ENCODE peak calls at places on chromosomes 4 and X, in five cellular contexts. V, K, F, W and U are unnamed samples.
A peak's percentile ranks its signal among the peaks of the same experiment; 100 is the strongest.

GRCh38 chr4:126794363-126794762 is 838.4 kb upstream of the INTU start:
- DNase-seq in V (no peak), K (peak; percentile 28), F (no peak), W (no peak), U (no peak)

GRCh38 chr4:156190606-156191005 is 236.9 kb upstream of the CTSO start:
- DNase-seq in V (no peak), K (peak; percentile 52), F (no peak), W (no peak), U (no peak)

GRCh38 chr4:130468340-130468739 is 1372.4 kb downstream of the C4orf33 start:
- DNase-seq in V (no peak), K (no peak), F (no peak), W (no peak), U (no peak)

GRCh38 chrX:149881081-149881711 is at the start of gene MAGEA8:
- DNase-seq in V (no peak), K (no peak), F (peak; percentile 61), W (no peak), U (no peak)

GRCh38 chr4:105022811-105023667 is 123.6 kb upstream of the TET2 start:
- DNase-seq in V (no peak), K (no peak), F (no peak), W (no peak), U (no peak)

GRCh38 chr4:11051181-11051580 is 366.6 kb upstream of the CLNK start:
- DNase-seq in V (no peak), K (no peak), F (no peak), W (no peak), U (no peak)

GRCh38 chr4:56995525-56995924 is 16.8 kb downstream of the POLR2B start:
- DNase-seq in V (peak; percentile 27), K (peak; percentile 94), F (no peak), W (peak; percentile 73), U (peak; percentile 26)

GRCh38 chr4:5206391-5206790 is 155.1 kb downstream of the STK32B start:
- DNase-seq in V (peak; percentile 21), K (peak; percentile 91), F (no peak), W (no peak), U (peak; percentile 21)

GRCh38 chrX:155094468-155095061 is 23.3 kb downstream of the BRCC3 start:
- DNase-seq in V (no peak), K (peak; percentile 49), F (no peak), W (no peak), U (no peak)

GRCh38 chrX:68929332-68930150 is 100.7 kb downstream of the EFNB1 start:
- DNase-seq in V (no peak), K (peak; percentile 74), F (no peak), W (peak; percentile 68), U (no peak)

GRCh38 chrX:141439651-141440050 is 144.9 kb downstream of the SPANXA1 start:
- DNase-seq in V (no peak), K (no peak), F (no peak), W (no peak), U (no peak)

GRCh38 chr4:5395781-5396180 is 312.6 kb downstream of the EVC2 start:
- DNase-seq in V (no peak), K (no peak), F (no peak), W (no peak), U (no peak)

GRCh38 chrX:115174548-115174947 is 14.7 kb upstream of the RBMXL3 start:
- DNase-seq in V (no peak), K (no peak), F (no peak), W (no peak), U (no peak)

GRCh38 chr4:163587867-163588266 is 93.4 kb downstream of the TMA16 start:
- DNase-seq in V (no peak), K (no peak), F (no peak), W (no peak), U (no peak)

GRCh38 chrX:124534530-124534929 is 188.2 kb downstream of the SH2D1A start:
- DNase-seq in V (no peak), K (no peak), F (no peak), W (no peak), U (no peak)

GRCh38 chrX:11836284-11836683 is 78.2 kb downstream of the MSL3 start:
- DNase-seq in V (no peak), K (no peak), F (no peak), W (no peak), U (no peak)

GRCh38 chr4:40990202-40990898 is 224.0 kb downstream of the APBB2 start:
- DNase-seq in V (no peak), K (peak; percentile 93), F (no peak), W (peak; percentile 71), U (no peak)

GRCh38 chrX:87663421-87663820 is 145.8 kb downstream of the KLHL4 start:
- DNase-seq in V (no peak), K (no peak), F (no peak), W (no peak), U (no peak)

GRCh38 chrX:132758778-132759177 is 199.7 kb downstream of the HS6ST2 start:
- DNase-seq in V (no peak), K (no peak), F (no peak), W (no peak), U (no peak)

GRCh38 chr4:74394476-74395136 is 29.7 kb downstream of the EREG start:
- DNase-seq in V (peak; percentile 69), K (peak; percentile 42), F (no peak), W (no peak), U (no peak)

GRCh38 chrX:77785400-77785745 is 643 bp downstream of the ATRX start:
- DNase-seq in V (peak; percentile 27), K (peak; percentile 45), F (no peak), W (no peak), U (no peak)

GRCh38 chrX:4579480-4579879 is 866.0 kb upstream of the PRKX start:
- DNase-seq in V (no peak), K (no peak), F (no peak), W (no peak), U (no peak)

GRCh38 chr4:13570916-13571315 is 26.6 kb upstream of the NKX3-2 start:
- DNase-seq in V (no peak), K (no peak), F (no peak), W (no peak), U (no peak)

GRCh38 chr4:38050560-38051350 is 90.6 kb downstream of the PTTG2 start:
- DNase-seq in V (no peak), K (peak; percentile 9), F (no peak), W (no peak), U (no peak)

GRCh38 chr4:94570558-94570957 is 118.8 kb downstream of the PDLIM5 start:
- DNase-seq in V (no peak), K (no peak), F (no peak), W (no peak), U (no peak)

DNA sequence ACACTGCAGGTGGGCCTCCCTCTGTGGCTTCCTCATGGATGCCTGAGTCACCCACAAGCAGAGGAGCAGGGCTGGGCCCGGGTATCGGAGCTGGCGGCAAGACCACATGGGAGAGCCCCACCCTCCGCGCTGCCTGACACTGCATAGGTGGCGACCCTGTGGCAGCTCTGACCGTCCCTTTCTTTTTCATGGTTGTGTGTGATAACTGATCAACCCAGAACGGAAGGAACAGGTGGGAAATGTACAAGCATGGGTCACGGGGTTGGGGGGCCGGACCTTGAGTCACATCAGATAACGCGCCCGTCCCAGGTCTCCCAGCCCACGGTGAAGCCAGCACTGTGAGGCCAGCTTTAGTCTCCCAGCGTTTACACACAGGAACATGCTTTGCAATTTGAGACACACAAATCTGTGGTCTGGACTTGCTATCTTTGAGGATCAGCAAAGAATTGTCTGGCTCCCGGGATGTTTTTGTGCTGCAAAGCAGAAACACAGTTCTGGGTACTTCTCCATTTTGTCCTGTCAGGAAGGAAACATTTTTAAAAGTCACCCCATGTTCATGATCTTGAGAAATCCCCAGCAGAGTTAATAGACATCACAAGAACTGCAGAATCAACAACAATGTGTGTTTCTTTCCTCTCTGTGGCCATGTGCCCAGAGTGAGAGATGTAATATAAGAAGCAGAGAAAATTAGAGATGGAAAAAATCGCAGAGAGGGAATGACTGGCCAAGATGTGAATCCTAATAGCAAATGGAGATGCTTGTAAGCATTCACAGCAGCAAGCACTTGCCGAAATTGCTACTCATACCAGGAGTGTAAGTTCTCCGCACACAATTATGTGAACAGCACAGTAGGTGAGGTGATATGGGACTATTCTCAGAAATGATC is 70.1 kb upstream of the CBR4 start:
- DNase-seq in V (peak; percentile 29), K (peak; percentile 46), F (peak; percentile 73), W (no peak), U (peak; percentile 17)
- H3K27ac ChIP-seq in V (no peak overlapping the region), K (peak overlapping the region; percentile 7), F (no peak overlapping the region), W (peak overlapping the region; percentile 20), U (peak overlapping the region; percentile 94)

GRCh38 chrX:17377795-17378194 is 2.8 kb downstream of the NHS start:
- DNase-seq in V (no peak), K (peak; percentile 13), F (no peak), W (no peak), U (no peak)
- H3K4me3 ChIP-seq in V (no peak overlapping the region), K (peak overlapping the region; percentile 80), F (peak overlapping the region; percentile 82), W (peak overlapping the region; percentile 64), U (no peak overlapping the region)

GRCh38 chr4:26023191-26023972 is 109.4 kb downstream of the SMIM20 start:
- DNase-seq in V (no peak), K (peak; percentile 81), F (no peak), W (no peak), U (no peak)

GRCh38 chr4:26021417-26022345 is 107.7 kb downstream of the SMIM20 start:
- DNase-seq in V (no peak), K (peak; percentile 63), F (no peak), W (no peak), U (no peak)

GRCh38 chr4:26020896-26021295 is 106.9 kb downstream of the SMIM20 start:
- DNase-seq in V (no peak), K (peak; percentile 70), F (no peak), W (peak; percentile 71), U (no peak)

GRCh38 chr4:26022346-26022891 is 108.4 kb downstream of the SMIM20 start:
- DNase-seq in V (no peak), K (peak; percentile 72), F (no peak), W (peak; percentile 87), U (no peak)

DNA sequence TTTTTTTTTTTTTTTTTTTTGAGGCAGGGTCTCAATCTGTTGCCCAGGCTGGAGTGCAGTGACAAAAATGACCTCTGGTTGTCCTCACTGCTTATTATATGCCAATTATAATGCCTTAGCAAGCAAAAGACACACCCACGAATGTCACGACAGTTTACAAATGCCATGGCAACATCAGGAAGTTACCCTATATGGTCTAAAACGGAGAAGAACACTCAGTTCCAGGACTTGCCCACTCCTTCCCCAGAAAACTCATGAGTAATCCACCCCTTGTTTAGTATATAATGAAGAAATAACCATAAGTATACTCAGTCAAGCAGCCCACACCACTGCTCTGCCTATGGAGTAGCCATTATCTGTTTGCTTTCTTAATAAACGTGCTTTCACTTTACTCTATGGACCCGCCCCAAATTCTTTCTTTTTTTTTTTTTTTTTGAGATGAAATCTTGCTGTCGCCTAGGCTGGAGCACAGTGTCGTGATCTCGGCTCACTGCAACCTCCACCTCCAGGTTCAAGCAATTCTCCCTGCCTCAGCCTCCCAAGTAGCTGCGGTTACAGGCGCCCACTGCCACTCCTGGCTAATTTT is 106.2 kb downstream of the SMIM20 start:
- DNase-seq in V (no peak), K (peak; percentile 91), F (no peak), W (peak; percentile 74), U (no peak)
- H3K27ac ChIP-seq in V (no peak overlapping the region), K (peak overlapping the region; percentile 78), F (no peak overlapping the region), W (peak overlapping the region; percentile 67), U (peak overlapping the region; percentile 61)

GRCh38 chr4:152635876-152636275 is 43.9 kb downstream of the TMEM154 start:
- DNase-seq in V (no peak), K (no peak), F (no peak), W (no peak), U (no peak)
- H3K4me3 ChIP-seq in V (no peak overlapping the region), K (no peak overlapping the region), F (no peak overlapping the region), W (no peak overlapping the region), U (no peak overlapping the region)

GRCh38 chr4:6782147-6782845 is at the start of gene KIAA0232:
- DNase-seq in V (peak; percentile 93), K (peak; percentile 97), F (peak; percentile 97), W (peak; percentile 94), U (peak; percentile 82)
- H3K27ac ChIP-seq in V (peak within 1 kb of the TSS; percentile 99), K (peak within 1 kb of the TSS; percentile 88), F (peak within 1 kb of the TSS; percentile 99), W (peak within 1 kb of the TSS; percentile 100), U (peak within 1 kb of the TSS; percentile 100)

GRCh38 chrX:10755477-10756334 is 135.3 kb upstream of the MID1 start:
- DNase-seq in V (no peak), K (peak; percentile 67), F (no peak), W (no peak), U (peak; percentile 7)
- H3K4me3 ChIP-seq in V (no peak overlapping the region), K (peak overlapping the region; percentile 64), F (no peak overlapping the region), W (no peak overlapping the region), U (no peak overlapping the region)